ENCODE peak calls at places on chromosomes 3 and 15, in six cellular contexts. C is H9, V is neuronal stem cell, Y is IMR-90, P is H1, E is trophoblast cell. M is an unnamed sample.

GRCh38 chr3:101377796-101378195 is 57.4 kb upstream of the IMPG2 start:
- DNase-seq in C (no peak), V (no peak), Y (peak; percentile 6), P (no peak), E (peak; percentile 80), M (peak; percentile 47)

GRCh38 chr3:192906940-192907339 is 10.7 kb downstream of the MB21D2 start:
- DNase-seq in C (no peak), V (no peak), Y (no peak), P (no peak), E (peak; percentile 32), M (peak; percentile 83)

GRCh38 chr15:59689626-59690236 is 611 bp upstream of the BNIP2 start:
- DNase-seq in C (peak; percentile 78), V (peak; percentile 33), Y (peak; percentile 47), P (peak; percentile 63), E (peak; percentile 88), M (peak; percentile 80)

GRCh38 chr3:189340680-189341460 is 169.1 kb downstream of the TPRG1 start:
- DNase-seq in C (peak; percentile 46), V (no peak), Y (no peak), P (peak; percentile 60), E (no peak), M (peak; percentile 37)

GRCh38 chr3:194257916-194258668 is 93.0 kb downstream of the CPN2 start:
- DNase-seq in C (no peak), V (no peak), Y (no peak), P (no peak), E (no peak), M (no peak)

GRCh38 chr3:38020342-38020726 is 9.1 kb downstream of the PLCD1 start:
- DNase-seq in C (no peak), V (no peak), Y (no peak), P (no peak), E (no peak), M (no peak)

GRCh38 chr3:120049881-120050539 is 44.2 kb downstream of the GSK3B start:
- DNase-seq in C (no peak), V (no peak), Y (no peak), P (no peak), E (no peak), M (no peak)

GRCh38 chr15:64038878-64039277 is 7.4 kb downstream of the DAPK2 start:
- DNase-seq in C (peak; percentile 40), V (no peak), Y (no peak), P (no peak), E (no peak), M (no peak)

GRCh38 chr3:55750525-55750924 is 263.4 kb upstream of the WNT5A start:
- DNase-seq in C (no peak), V (no peak), Y (peak; percentile 87), P (no peak), E (peak; percentile 68), M (peak; percentile 93)

GRCh38 chr3:67907735-67908134 is 253.3 kb upstream of the SUCLG2 start:
- DNase-seq in C (no peak), V (no peak), Y (no peak), P (no peak), E (no peak), M (no peak)

GRCh38 chr15:99169769-99170311 is 65.0 kb downstream of the SYNM start:
- DNase-seq in C (no peak), V (no peak), Y (peak; percentile 89), P (no peak), E (peak; percentile 13), M (peak; percentile 73)

DNA sequence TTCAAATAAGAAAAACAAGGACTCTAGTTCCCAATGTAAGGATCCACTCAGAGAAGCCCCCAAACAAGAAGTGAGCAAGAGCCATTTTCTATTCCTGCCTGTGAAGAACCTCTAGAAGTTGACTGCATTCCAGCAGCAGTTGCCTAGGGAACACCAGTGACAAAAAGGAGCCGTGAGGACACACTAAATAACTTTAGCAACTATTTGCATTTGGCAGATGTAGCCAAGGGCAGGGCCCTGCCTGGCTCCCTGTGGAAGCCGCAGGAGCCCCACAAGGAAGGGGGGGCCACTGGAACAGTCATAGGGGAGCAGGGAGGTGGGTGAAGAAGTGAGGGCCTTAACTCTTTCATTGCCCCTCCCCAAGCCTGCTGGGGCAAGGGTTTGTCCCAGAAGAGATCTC is 470.2 kb upstream of the PROK2 start:
- DNase-seq in C (no peak), V (no peak), Y (no peak), P (no peak), E (no peak), M (peak; percentile 52)
- H4K91ac ChIP-seq in C (no peak overlapping the region), V (no peak overlapping the region), Y (no peak overlapping the region), P (no peak overlapping the region), E (no peak overlapping the region), M (no peak overlapping the region)

GRCh38 chr3:105177558-105177957 is 189.2 kb upstream of the ALCAM start:
- DNase-seq in C (no peak), V (no peak), Y (peak; percentile 54), P (no peak), E (no peak), M (no peak)

GRCh38 chr3:105170423-105170822 is 196.3 kb upstream of the ALCAM start:
- DNase-seq in C (no peak), V (no peak), Y (no peak), P (no peak), E (no peak), M (no peak)

DNA sequence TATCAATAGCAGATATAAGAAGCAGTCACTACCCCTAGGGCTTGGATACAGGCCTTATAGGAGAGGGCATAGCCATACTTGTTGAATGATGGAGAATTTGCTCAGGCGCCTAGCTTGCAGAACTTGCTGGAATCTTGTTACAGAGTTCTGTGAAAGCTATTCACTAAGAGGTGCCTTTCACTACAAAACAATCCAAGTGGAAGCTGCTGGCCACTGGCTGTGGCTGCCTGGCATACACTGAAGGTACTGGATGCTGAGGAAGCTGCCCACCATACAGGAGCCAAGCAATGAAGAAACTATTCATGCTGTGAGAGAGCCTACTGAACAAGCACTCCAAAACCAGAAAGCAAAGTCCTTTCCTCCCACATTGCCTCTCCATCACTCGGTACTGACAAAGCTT is 192.7 kb upstream of the ALCAM start:
- DNase-seq in C (no peak), V (no peak), Y (no peak), P (no peak), E (no peak), M (no peak)
- H4K8ac ChIP-seq in C (no peak overlapping the region), V (no peak overlapping the region), Y (no peak overlapping the region), P (no peak overlapping the region), E (no peak overlapping the region), M (no peak overlapping the region)

DNA sequence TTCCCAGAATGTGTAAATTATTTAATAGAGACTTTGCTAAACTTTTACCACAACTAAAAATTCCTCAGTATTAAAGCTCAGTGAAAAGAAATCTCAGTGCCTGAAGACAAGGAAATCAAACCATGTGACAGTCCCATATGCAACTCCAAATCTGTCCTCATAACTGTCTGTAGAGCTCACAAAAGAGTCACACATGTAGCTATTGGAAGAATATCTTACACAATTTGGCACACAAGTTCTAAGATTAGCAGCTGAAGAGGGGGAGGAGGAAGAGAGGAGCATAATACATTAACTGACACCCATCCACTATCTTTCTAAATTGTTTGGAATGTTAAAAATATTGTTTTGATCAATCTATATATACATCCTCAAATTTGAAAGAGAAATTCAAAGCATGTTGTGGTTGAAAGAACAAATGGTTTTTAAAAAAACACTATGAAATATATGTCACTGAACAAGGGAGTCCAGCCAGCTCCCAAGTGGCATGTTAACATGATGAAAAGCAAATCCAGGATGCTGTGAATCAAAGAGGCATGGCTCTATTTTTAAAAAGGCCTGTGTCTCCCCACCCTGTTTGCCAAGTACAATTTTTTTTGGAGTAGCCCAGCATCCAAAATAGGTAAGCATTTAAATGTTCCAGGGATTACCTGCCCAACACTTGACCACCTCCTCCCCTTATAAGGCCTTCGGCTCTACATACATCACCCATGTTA is 126.3 kb upstream of the NANOGP8 start:
- DNase-seq in C (no peak), V (no peak), Y (no peak), P (no peak), E (no peak), M (no peak)
- H3K4ac ChIP-seq in C (no peak overlapping the region), V (no peak overlapping the region), Y (no peak overlapping the region), P (no peak overlapping the region), E (no peak overlapping the region), M (no peak overlapping the region)

GRCh38 chr3:128504533-128504915 is 11.5 kb upstream of the GATA2 start:
- DNase-seq in C (peak; percentile 23), V (no peak), Y (no peak), P (no peak), E (no peak), M (no peak)
- H4K91ac ChIP-seq in C (no peak overlapping the region), V (no peak overlapping the region), Y (no peak overlapping the region), P (no peak overlapping the region), E (peak overlapping the region; percentile 88), M (no peak overlapping the region)

GRCh38 chr3:33993631-33994030 is 195.2 kb downstream of the PDCD6IP start:
- DNase-seq in C (no peak), V (no peak), Y (peak; percentile 47), P (no peak), E (no peak), M (peak; percentile 48)
- H4K8ac ChIP-seq in C (no peak overlapping the region), V (no peak overlapping the region), Y (peak overlapping the region; percentile 39), P (no peak overlapping the region), E (no peak overlapping the region), M (no peak overlapping the region)

M was measured in mesenchymal stem cell.